ENCODE peak calls at places on chromosomes 3 and 15, in five cellular contexts. V is activated CD8-positive, alpha-beta memory T cell treated with anti-CD3 and anti-CD28 coated beads for 1 hour; B is HCEC 1CT; H is lower lobe of right lung; U is A172. W is an unnamed sample.

GRCh38 chr3:134974621-134975020 is 179.6 kb downstream of the EPHB1 start:
- DNase-seq in H (no peak), U (no peak), V (no peak), B (no peak), W (no peak)

GRCh38 chr3:13841826-13842225 is 38.0 kb downstream of the WNT7A start:
- DNase-seq in U (no peak), B (no peak), H (no peak), V (no peak), W (no peak)

GRCh38 chr3:83453010-83453409 is 1505.8 kb upstream of the CADM2 start:
- DNase-seq in V (no peak), H (no peak), B (no peak), U (no peak), W (no peak)

GRCh38 chr15:29859293-29859692 is 37.0 kb upstream of the TJP1 start:
- DNase-seq in V (no peak), U (no peak), B (no peak), H (no peak), W (no peak)

GRCh38 chr3:120536642-120537041 is 59.5 kb upstream of the NDUFB4 start:
- DNase-seq in H (no peak), U (no peak), V (no peak), B (no peak), W (no peak)

GRCh38 chr3:71537211-71537611 is 46.3 kb downstream of the FOXP1 start:
- DNase-seq in B (peak), V (no peak), H (no peak), U (peak), W (peak)

GRCh38 chr3:108822167-108822897 is at the start of gene TRAT1:
- DNase-seq in V (no peak), B (no peak), U (no peak), H (no peak), W (no peak)

GRCh38 chr15:57595011-57595866 is 3.5 kb downstream of the MYZAP start:
- DNase-seq in H (no peak), U (no peak), B (no peak), V (no peak), W (no peak)

GRCh38 chr15:31824009-31824408 is 206.3 kb upstream of the CHRNA7 start:
- DNase-seq in H (no peak), B (no peak), U (no peak), V (no peak), W (no peak)

GRCh38 chr3:69084326-69084667 is 440 bp upstream of the ARL6IP5 start:
- DNase-seq in H (no peak), V (no peak), B (peak), U (peak), W (no peak)

GRCh38 chr15:29337156-29337959 is 67.7 kb upstream of the NSMCE3 start:
- DNase-seq in B (peak), H (no peak), V (no peak), U (no peak), W (no peak)

GRCh38 chr3:150830094-150830681 is 67.2 kb upstream of the SIAH2 start:
- DNase-seq in B (no peak), V (no peak), H (no peak), U (no peak), W (no peak)

GRCh38 chr3:134092231-134092701 is 62.5 kb upstream of the SLCO2A1 start:
- DNase-seq in U (no peak), H (no peak), V (no peak), B (peak), W (no peak)

GRCh38 chr3:42557849-42558248 is 23.9 kb downstream of the SEC22C start:
- DNase-seq in H (no peak), V (no peak), B (no peak), U (no peak), W (no peak)

W was measured in sciatic nerve.